ENCODE peak calls at places on chromosomes 12 and 14, in six cellular contexts. One of them, this sample, is unnamed. For H3K9me3, the result is how much of the 10 kb centered on the place peaks cover.

GRCh38 chr14:89531661-89532335 is 114.8 kb upstream of the FOXN3 start:
- DNase-seq in mammary epithelial cell: no peak
- DNase-seq in A549: no peak
- DNase-seq in cardiac muscle cell: no peak
- DNase-seq in AG04450: no peak
- DNase-seq in hepatocyte: no peak
- DNase-seq in this sample: no peak

GRCh38 chr12:88150063-88150462 is 8.0 kb downstream of the TMTC3 start:
- DNase-seq in mammary epithelial cell: no peak
- DNase-seq in A549: no peak
- DNase-seq in cardiac muscle cell: no peak
- DNase-seq in AG04450: no peak
- DNase-seq in hepatocyte: no peak
- DNase-seq in this sample: no peak

GRCh38 chr12:94815958-94816357 is 165.6 kb upstream of the TMCC3 start:
- DNase-seq in mammary epithelial cell: no peak
- DNase-seq in A549: no peak
- DNase-seq in cardiac muscle cell: no peak
- DNase-seq in AG04450: no peak
- DNase-seq in hepatocyte: no peak
- DNase-seq in this sample: no peak

GRCh38 chr12:98814254-98814653 is 169.2 kb downstream of the APAF1 start:
- DNase-seq in mammary epithelial cell: no peak
- DNase-seq in A549: no peak
- DNase-seq in cardiac muscle cell: no peak
- DNase-seq in AG04450: no peak
- DNase-seq in hepatocyte: no peak
- DNase-seq in this sample: no peak

GRCh38 chr12:70747445-70747844 is 110.2 kb upstream of the PTPRB start:
- DNase-seq in mammary epithelial cell: no peak
- DNase-seq in A549: no peak
- DNase-seq in cardiac muscle cell: no peak
- DNase-seq in AG04450: no peak
- DNase-seq in hepatocyte: no peak
- DNase-seq in this sample: no peak

GRCh38 chr14:56874375-56874774 is 64.1 kb upstream of the OTX2 start:
- DNase-seq in mammary epithelial cell: peak
- DNase-seq in A549: peak
- DNase-seq in cardiac muscle cell: no peak
- DNase-seq in AG04450: no peak
- DNase-seq in hepatocyte: peak
- DNase-seq in this sample: no peak

GRCh38 chr14:80136358-80136757 is 74.9 kb downstream of the DIO2 start:
- DNase-seq in mammary epithelial cell: peak
- DNase-seq in A549: no peak
- DNase-seq in cardiac muscle cell: no peak
- DNase-seq in AG04450: no peak
- DNase-seq in hepatocyte: peak
- DNase-seq in this sample: no peak

GRCh38 chr12:124450376-124450750 is 117.0 kb downstream of the NCOR2 start:
- DNase-seq in mammary epithelial cell: no peak
- DNase-seq in A549: no peak
- DNase-seq in cardiac muscle cell: no peak
- DNase-seq in AG04450: no peak
- DNase-seq in hepatocyte: no peak
- DNase-seq in this sample: no peak

GRCh38 chr12:63668028-63668799 is at the start of gene DPY19L2:
- DNase-seq in mammary epithelial cell: peak
- DNase-seq in A549: peak
- DNase-seq in cardiac muscle cell: peak
- DNase-seq in AG04450: peak
- DNase-seq in hepatocyte: peak
- DNase-seq in this sample: peak

GRCh38 chr12:2796187-2796663 is 1.5 kb downstream of the FKBP4 start:
- DNase-seq in mammary epithelial cell: peak
- DNase-seq in A549: no peak
- DNase-seq in cardiac muscle cell: no peak
- DNase-seq in AG04450: no peak
- DNase-seq in hepatocyte: peak
- DNase-seq in this sample: no peak

DNA sequence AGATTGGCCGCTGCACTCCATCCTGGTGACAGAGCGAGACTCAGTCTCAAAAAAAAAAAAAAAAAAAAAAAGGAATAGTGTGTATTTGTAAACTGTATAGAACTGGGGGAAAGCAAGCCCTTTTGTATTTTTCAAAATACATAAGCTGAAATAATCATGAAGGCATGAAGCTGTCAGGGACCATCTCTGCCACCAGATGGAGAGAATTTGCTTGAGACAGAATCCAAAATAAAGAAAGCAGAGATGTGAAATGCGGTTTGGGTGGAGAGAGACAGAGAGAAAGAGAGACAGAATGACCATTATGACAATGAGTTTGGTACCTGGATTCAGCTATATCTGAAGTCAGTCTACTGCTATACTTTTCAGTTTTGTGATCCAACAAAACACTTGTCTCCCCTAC is 155.7 kb upstream of the LRIG3 start:
- DNase-seq in mammary epithelial cell: no peak
- DNase-seq in A549: no peak
- DNase-seq in cardiac muscle cell: no peak
- DNase-seq in AG04450: no peak
- DNase-seq in hepatocyte: no peak
- DNase-seq in this sample: no peak
- TF ChIP-seq CTCF in mammary epithelial cell: peak
- TF ChIP-seq CTCF in A549: no peak
- TF ChIP-seq CTCF in cardiac muscle cell: no peak
- TF ChIP-seq CTCF in AG04450: peak
- TF ChIP-seq CTCF in hepatocyte: no peak
- TF ChIP-seq CTCF in this sample: no peak

GRCh38 chr12:34599530-34600513 is 577.5 kb downstream of the ALG10 start:
- DNase-seq in mammary epithelial cell: no peak
- DNase-seq in A549: no peak
- DNase-seq in cardiac muscle cell: no peak
- DNase-seq in AG04450: no peak
- DNase-seq in hepatocyte: no peak
- DNase-seq in this sample: peak
- H3K9me3 ChIP-seq in mammary epithelial cell: half or more
- H3K9me3 ChIP-seq in A549: under half
- H3K9me3 ChIP-seq in cardiac muscle cell: under half
- H3K9me3 ChIP-seq in AG04450: half or more
- H3K9me3 ChIP-seq in hepatocyte: under half
- H3K9me3 ChIP-seq in this sample: under half

DNA sequence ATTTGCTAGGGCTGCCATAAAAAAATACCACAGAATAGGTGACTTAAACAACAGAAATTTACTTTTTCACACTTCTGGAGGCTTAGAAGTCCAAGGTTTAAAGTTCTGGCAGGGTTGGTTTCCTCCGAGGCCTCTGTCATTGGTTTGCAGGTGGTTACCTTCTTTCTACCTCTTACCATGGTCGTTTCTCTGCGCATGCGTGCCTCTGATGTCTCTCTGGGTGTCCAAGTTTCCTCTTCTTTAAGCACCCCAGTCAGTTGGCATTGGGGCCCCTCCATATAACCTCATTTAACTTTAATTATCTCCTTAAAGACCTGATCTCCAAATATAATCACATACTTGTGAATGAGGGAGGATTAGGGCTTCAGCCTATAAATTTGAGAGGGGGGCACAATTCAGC is 103.2 kb downstream of the SLC15A5 start:
- DNase-seq in mammary epithelial cell: no peak
- DNase-seq in A549: no peak
- DNase-seq in cardiac muscle cell: no peak
- DNase-seq in AG04450: no peak
- DNase-seq in hepatocyte: no peak
- DNase-seq in this sample: no peak
- TF ChIP-seq CTCF in mammary epithelial cell: no peak
- TF ChIP-seq CTCF in A549: no peak
- TF ChIP-seq CTCF in cardiac muscle cell: no peak
- TF ChIP-seq CTCF in AG04450: no peak
- TF ChIP-seq CTCF in hepatocyte: no peak
- TF ChIP-seq CTCF in this sample: no peak

GRCh38 chr12:109711596-109712461 is 1.8 kb upstream of the FAM222A start:
- DNase-seq in mammary epithelial cell: no peak
- DNase-seq in A549: no peak
- DNase-seq in cardiac muscle cell: peak
- DNase-seq in AG04450: no peak
- DNase-seq in hepatocyte: no peak
- DNase-seq in this sample: no peak
- H3K9me3 ChIP-seq in mammary epithelial cell: under half
- H3K9me3 ChIP-seq in A549: under half
- H3K9me3 ChIP-seq in cardiac muscle cell: under half
- H3K9me3 ChIP-seq in AG04450: under half
- H3K9me3 ChIP-seq in hepatocyte: under half
- H3K9me3 ChIP-seq in this sample: under half

GRCh38 chr12:31962076-31962475 is 2.9 kb downstream of the RESF1 start:
- DNase-seq in mammary epithelial cell: no peak
- DNase-seq in A549: no peak
- DNase-seq in cardiac muscle cell: peak
- DNase-seq in AG04450: no peak
- DNase-seq in hepatocyte: peak
- DNase-seq in this sample: no peak

GRCh38 chr12:31961137-31961536 is 1.9 kb downstream of the RESF1 start:
- DNase-seq in mammary epithelial cell: no peak
- DNase-seq in A549: no peak
- DNase-seq in cardiac muscle cell: no peak
- DNase-seq in AG04450: no peak
- DNase-seq in hepatocyte: no peak
- DNase-seq in this sample: no peak

GRCh38 chr12:31959051-31959700 is at the start of gene RESF1:
- DNase-seq in mammary epithelial cell: peak
- DNase-seq in A549: peak
- DNase-seq in cardiac muscle cell: peak
- DNase-seq in AG04450: peak
- DNase-seq in hepatocyte: peak
- DNase-seq in this sample: peak

GRCh38 chr12:31958601-31959000 is 614 bp upstream of the RESF1 start:
- DNase-seq in mammary epithelial cell: no peak
- DNase-seq in A549: no peak
- DNase-seq in cardiac muscle cell: no peak
- DNase-seq in AG04450: no peak
- DNase-seq in hepatocyte: no peak
- DNase-seq in this sample: no peak

GRCh38 chr12:31959701-31960391 is 631 bp downstream of the RESF1 start:
- DNase-seq in mammary epithelial cell: peak
- DNase-seq in A549: peak
- DNase-seq in cardiac muscle cell: peak
- DNase-seq in AG04450: peak
- DNase-seq in hepatocyte: peak
- DNase-seq in this sample: no peak
- TF ChIP-seq CTCF in mammary epithelial cell: peak
- TF ChIP-seq CTCF in A549: peak
- TF ChIP-seq CTCF in cardiac muscle cell: peak
- TF ChIP-seq CTCF in AG04450: peak
- TF ChIP-seq CTCF in hepatocyte: peak
- TF ChIP-seq CTCF in this sample: no peak

GRCh38 chr12:116408489-116409217 is 131.2 kb upstream of the MED13L start:
- DNase-seq in mammary epithelial cell: no peak
- DNase-seq in A549: no peak
- DNase-seq in cardiac muscle cell: no peak
- DNase-seq in AG04450: no peak
- DNase-seq in hepatocyte: no peak
- DNase-seq in this sample: no peak
- H3K9me3 ChIP-seq in mammary epithelial cell: under half
- H3K9me3 ChIP-seq in A549: under half
- H3K9me3 ChIP-seq in cardiac muscle cell: under half
- H3K9me3 ChIP-seq in AG04450: under half
- H3K9me3 ChIP-seq in hepatocyte: under half
- H3K9me3 ChIP-seq in this sample: under half

DNA sequence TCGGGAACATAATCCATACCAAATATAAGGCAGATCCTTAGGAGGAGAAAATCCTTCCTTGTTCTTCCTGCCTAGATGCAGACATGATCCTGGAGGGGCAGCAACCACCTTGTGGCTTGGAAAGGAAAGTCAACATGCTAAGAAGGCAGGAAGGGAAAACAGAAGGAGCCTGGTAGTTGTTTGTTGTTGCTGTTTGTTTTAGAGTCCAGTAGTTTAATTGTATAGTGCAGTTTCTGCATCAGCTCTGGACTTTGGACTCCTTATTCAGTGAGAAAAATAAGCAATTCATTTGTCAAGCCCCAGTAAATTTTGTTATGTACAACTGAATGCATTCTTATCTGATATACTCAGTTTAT is 45.7 kb upstream of the APPL2 start:
- DNase-seq in mammary epithelial cell: no peak
- DNase-seq in A549: peak
- DNase-seq in cardiac muscle cell: no peak
- DNase-seq in AG04450: no peak
- DNase-seq in hepatocyte: peak
- DNase-seq in this sample: no peak
- TF ChIP-seq CTCF in mammary epithelial cell: no peak
- TF ChIP-seq CTCF in A549: no peak
- TF ChIP-seq CTCF in cardiac muscle cell: no peak
- TF ChIP-seq CTCF in AG04450: no peak
- TF ChIP-seq CTCF in hepatocyte: no peak
- TF ChIP-seq CTCF in this sample: no peak

DNA sequence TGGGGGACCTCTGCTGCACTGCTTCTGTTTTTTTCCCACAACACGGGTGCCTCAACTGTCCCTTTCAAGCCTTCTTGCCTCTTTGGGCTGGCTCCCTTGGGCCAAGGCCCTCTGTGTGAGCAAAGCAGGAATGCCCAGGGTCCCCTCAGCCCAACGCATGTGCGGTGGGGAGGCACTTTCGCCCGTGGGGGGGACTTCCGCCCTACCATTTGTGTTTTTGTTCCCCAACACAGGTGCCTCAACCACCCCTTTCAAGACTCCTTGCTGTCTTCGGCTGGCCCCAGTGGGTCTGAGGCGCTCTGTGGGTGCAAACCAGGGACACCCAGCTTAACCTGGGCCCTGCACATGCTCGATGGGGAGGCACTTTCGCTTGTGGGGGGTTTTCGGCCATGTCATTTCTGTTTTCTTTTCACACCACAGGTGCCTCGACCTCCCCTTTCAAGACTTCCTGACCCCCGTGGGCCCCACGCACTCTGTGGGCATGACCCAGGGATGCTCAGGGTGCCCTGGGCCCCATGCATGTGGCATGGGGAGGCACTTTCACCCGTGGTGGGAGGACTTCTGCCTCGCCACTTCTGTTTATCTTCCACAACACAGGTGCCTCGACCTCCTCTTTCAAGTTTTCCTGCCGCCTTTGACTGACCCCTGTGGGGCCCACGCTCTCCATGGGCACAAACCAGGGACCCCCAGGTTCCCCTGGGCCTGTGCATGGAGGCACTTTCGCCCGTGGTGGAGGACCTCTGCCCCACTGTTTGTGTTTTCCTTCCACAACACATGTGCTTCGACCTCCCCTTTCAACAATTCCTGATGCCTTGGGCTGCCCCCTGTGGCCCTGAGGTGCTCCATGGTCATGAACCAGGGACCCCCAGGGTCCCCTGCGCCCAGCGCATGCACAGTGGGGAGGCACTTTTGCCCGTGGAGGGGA is 365.7 kb downstream of the ALG10 start:
- DNase-seq in mammary epithelial cell: no peak
- DNase-seq in A549: no peak
- DNase-seq in cardiac muscle cell: no peak
- DNase-seq in AG04450: no peak
- DNase-seq in hepatocyte: no peak
- DNase-seq in this sample: peak
- H3K9me3 ChIP-seq in mammary epithelial cell: half or more
- H3K9me3 ChIP-seq in A549: under half
- H3K9me3 ChIP-seq in cardiac muscle cell: under half
- H3K9me3 ChIP-seq in AG04450: half or more
- H3K9me3 ChIP-seq in hepatocyte: under half
- H3K9me3 ChIP-seq in this sample: under half

This sample was measured in upper lobe of right lung.